ENCODE peak calls at places on chromosome 12, in nine cellular contexts. S is choroid plexus epithelial cell, C is WERI-Rb-1, Q is NB4, F is upper lobe of left lung, W is fibroblast of lung, O is heart right ventricle, B is AG10803, E is GM12865. X is an unnamed sample.

GRCh38 chr12:93137656-93138612 is 208.8 kb upstream of the EEA1 start:
- DNase-seq in O (no peak), W (peak), B (peak), E (peak), C (no peak), S (peak), F (peak), Q (peak), X (no peak)

GRCh38 chr12:54047160-54047963 is 6.3 kb upstream of the HOXC4 start:
- DNase-seq in E (no peak), C (no peak), S (no peak), Q (no peak), W (no peak), B (no peak), O (no peak), F (no peak), X (no peak)

GRCh38 chr12:110639336-110640178 is 25.6 kb downstream of the TCTN1 start:
- DNase-seq in Q (peak), F (no peak), B (peak), O (no peak), W (peak), E (peak), S (peak), C (no peak), X (peak)

GRCh38 chr12:125533434-125534029 is 468.3 kb downstream of the AACS start:
- DNase-seq in C (peak), F (no peak), O (peak), E (peak), S (no peak), B (no peak), W (no peak), Q (peak), X (peak)

GRCh38 chr12:72075891-72076557 is 137.4 kb downstream of the TPH2 start:
- DNase-seq in E (no peak), F (no peak), W (no peak), O (no peak), C (peak), Q (no peak), S (no peak), B (no peak), X (no peak)

GRCh38 chr12:87160848-87161601 is 868.2 kb downstream of the C12orf50 start:
- DNase-seq in E (no peak), B (no peak), O (no peak), F (no peak), S (no peak), C (no peak), Q (no peak), W (no peak), X (no peak)

GRCh38 chr12:94038605-94039004 is 109.8 kb upstream of the PLXNC1 start:
- DNase-seq in S (no peak), W (no peak), Q (no peak), O (no peak), E (no peak), B (no peak), C (no peak), F (no peak), X (no peak)

GRCh38 chr12:13095266-13095995 is 8.0 kb downstream of the GSG1 start:
- DNase-seq in B (no peak), O (no peak), S (no peak), F (no peak), E (no peak), W (peak), Q (peak), C (peak), X (no peak)

GRCh38 chr12:113180333-113180732 is 4.9 kb downstream of the DDX54 start:
- DNase-seq in W (no peak), C (peak), F (no peak), S (no peak), Q (no peak), B (no peak), O (no peak), E (no peak), X (no peak)

GRCh38 chr12:94875525-94875924 is 128.0 kb downstream of the NDUFA12 start:
- DNase-seq in O (no peak), E (peak), B (no peak), S (peak), W (peak), Q (peak), F (no peak), C (peak), X (no peak)

GRCh38 chr12:88142610-88142991 is 494 bp downstream of the TMTC3 start:
- DNase-seq in W (no peak), C (peak), B (no peak), F (peak), E (no peak), Q (no peak), S (no peak), O (peak), X (no peak)

GRCh38 chr12:89163918-89164317 is 188.4 kb downstream of the DUSP6 start:
- DNase-seq in E (no peak), F (no peak), W (no peak), B (no peak), Q (peak), C (no peak), O (no peak), S (no peak), X (no peak)

GRCh38 chr12:8709124-8709830 is 11.5 kb downstream of the RIMKLB start:
- DNase-seq in C (no peak), B (peak), O (peak), S (peak), W (peak), E (peak), F (peak), Q (no peak), X (no peak)

GRCh38 chr12:13091831-13092230 is 11.6 kb downstream of the GSG1 start:
- DNase-seq in E (no peak), Q (no peak), W (no peak), S (no peak), C (no peak), O (no peak), F (no peak), B (no peak), X (no peak)

GRCh38 chr12:20492251-20492728 is 124.0 kb downstream of the PDE3A start:
- DNase-seq in E (peak), B (peak), O (no peak), F (peak), S (peak), C (no peak), W (peak), Q (peak), X (no peak)

GRCh38 chr12:94309348-94309747 is 150.3 kb downstream of the CEP83 start:
- DNase-seq in C (no peak), W (no peak), E (peak), Q (no peak), S (no peak), B (no peak), O (no peak), F (no peak), X (no peak)

GRCh38 chr12:73112035-73112816 is 840.1 kb downstream of the TRHDE start:
- DNase-seq in S (no peak), Q (no peak), O (no peak), F (no peak), E (no peak), B (no peak), C (no peak), W (no peak), X (no peak)

GRCh38 chr12:127640181-127640886 is 626.6 kb upstream of the TMEM132C start:
- DNase-seq in Q (peak), C (no peak), S (no peak), B (peak), W (peak), E (no peak), F (no peak), O (no peak), X (peak)
- H3K4me3 ChIP-seq in Q (no peak), C (no peak), S (no peak), B (no peak), W (no peak), E (no peak), F (no peak), O (no peak), X (no peak)

GRCh38 chr12:121060149-121061001 is 21.3 kb upstream of the OASL start:
- DNase-seq in C (peak), E (peak), S (peak), W (peak), F (peak), Q (peak), O (peak), B (peak), X (no peak)

GRCh38 chr12:121059031-121059898 is 20.2 kb upstream of the OASL start:
- DNase-seq in O (no peak), B (no peak), C (no peak), E (peak), W (no peak), Q (no peak), F (no peak), S (no peak), X (no peak)

GRCh38 chr12:121064116-121064515 is 25.1 kb upstream of the OASL start:
- DNase-seq in E (no peak), B (no peak), S (no peak), W (no peak), O (no peak), C (no peak), F (no peak), Q (no peak), X (no peak)

GRCh38 chr12:121062391-121063045 is 23.5 kb upstream of the OASL start:
- DNase-seq in W (no peak), E (no peak), S (no peak), B (no peak), O (no peak), C (no peak), F (no peak), Q (no peak), X (no peak)

DNA sequence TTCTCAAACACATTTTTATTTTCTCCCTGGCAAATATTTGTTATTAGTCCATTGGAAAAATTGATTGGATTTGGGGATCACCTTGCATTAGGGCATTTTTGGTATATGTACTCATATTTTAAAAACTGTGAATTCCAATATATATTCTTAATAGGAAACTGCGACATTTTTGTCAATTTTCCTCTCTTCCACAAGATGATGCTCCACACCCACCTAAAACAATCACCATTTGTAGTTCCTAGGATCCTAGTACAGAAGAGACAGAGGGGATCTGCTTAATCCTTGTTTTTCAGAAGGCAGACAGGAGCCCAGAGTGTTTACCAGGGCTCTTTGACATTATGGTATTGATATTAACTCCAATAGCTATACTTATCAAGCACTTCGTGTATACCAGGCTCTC is 22.8 kb upstream of the OASL start:
- DNase-seq in W (peak), E (no peak), Q (peak), C (no peak), O (no peak), F (no peak), B (peak), S (peak), X (no peak)
- TF ChIP-seq CTCF in W (peak), E (peak), Q (peak), C (peak), O (peak), F (no peak), B (peak), S (peak), X (peak)

GRCh38 chr12:111991535-111991934 is 21.4 kb downstream of the TMEM116 start:
- DNase-seq in W (no peak), B (no peak), Q (no peak), S (no peak), F (no peak), O (no peak), C (no peak), E (no peak), X (no peak)
- H3K4me3 ChIP-seq in W (no peak), B (no peak), Q (no peak), S (no peak), F (no peak), O (no peak), C (no peak), E (no peak), X (no peak)

DNA sequence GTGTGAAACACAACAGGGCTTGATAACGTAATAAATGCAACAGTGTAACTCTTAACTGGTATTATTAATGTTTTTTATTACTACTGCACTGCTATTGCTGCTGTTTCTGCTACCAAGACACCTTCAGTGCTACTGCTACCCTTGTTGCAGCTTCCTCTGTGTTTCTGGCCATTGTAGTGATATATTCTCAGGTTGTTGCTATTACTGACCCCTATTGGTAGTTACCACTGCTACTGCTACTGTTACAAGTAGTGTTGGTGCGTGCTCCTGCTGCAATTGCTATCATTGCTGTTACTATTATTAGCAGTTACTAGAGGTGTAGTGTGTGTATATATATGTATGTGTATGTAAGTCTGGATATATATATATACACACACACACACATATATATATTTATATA is 87.2 kb upstream of the PTPRB start:
- DNase-seq in E (peak), F (no peak), Q (peak), W (no peak), S (peak), C (no peak), B (peak), O (no peak), X (no peak)
- TF ChIP-seq CTCF in E (no peak), F (no peak), Q (peak), W (peak), S (peak), C (peak), B (peak), O (peak), X (peak)

GRCh38 chr12:46124848-46125619 is 134.7 kb upstream of the SCAF11 start:
- DNase-seq in S (peak), Q (peak), O (no peak), B (peak), W (peak), E (peak), F (peak), C (peak), X (peak)
- H3K4me3 ChIP-seq in S (peak), Q (peak), O (no peak), B (peak), W (no peak), E (no peak), F (no peak), C (no peak), X (no peak)